ENCODE peak calls at places on chromosomes 6 and 20, in four cellular contexts. V is activated T-helper 9 cell treated with anti-CD3 and anti-CD28 coated beads, Interleukin-2, amount 50 U/mL, for 16 hours; F is SK-N-DZ; X is HEK293T. R is an unnamed sample.

GRCh38 chr6:45727824-45728449 is 287.7 kb downstream of the CLIC5 start:
- DNase-seq in V (no peak), F (no peak), X (no peak), R (no peak)

GRCh38 chr20:37622728-37623127 is 71.1 kb upstream of the CTNNBL1 start:
- DNase-seq in V (no peak), F (peak; percentile 74), X (no peak), R (peak; percentile 46)

GRCh38 chr20:56400001-56400640 is 7.7 kb downstream of the CSTF1 start:
- DNase-seq in V (peak; percentile 37), F (peak; percentile 61), X (peak; percentile 53), R (peak; percentile 59)

GRCh38 chr6:17589402-17590116 is 10.5 kb upstream of the FAM8A1 start:
- DNase-seq in V (no peak), F (no peak), X (no peak), R (peak; percentile 76)

GRCh38 chr6:149948011-149948410 is 6.2 kb downstream of the ULBP2 start:
- DNase-seq in V (no peak), F (no peak), X (no peak), R (no peak)

GRCh38 chr6:139708342-139709199 is 334.1 kb upstream of the CITED2 start:
- DNase-seq in V (no peak), F (no peak), X (peak; percentile 52), R (peak; percentile 29)

GRCh38 chr6:7108196-7108963 is 619 bp downstream of the RREB1 start:
- DNase-seq in V (peak; percentile 27), F (no peak), X (peak; percentile 44), R (peak; percentile 75)

GRCh38 chr20:46129955-46130481 is 11.9 kb downstream of the CD40 start:
- DNase-seq in V (no peak), F (no peak), X (no peak), R (peak; percentile 34)

GRCh38 chr20:24773751-24774201 is 175.3 kb upstream of the CST7 start:
- DNase-seq in V (no peak), F (no peak), X (no peak), R (no peak)

GRCh38 chr6:110481081-110481480 is 4.7 kb upstream of the SLC22A16 start:
- DNase-seq in V (no peak), F (no peak), X (no peak), R (no peak)

GRCh38 chr6:25136879-25137278 is 142.3 kb upstream of the CARMIL1 start:
- DNase-seq in V (no peak), F (no peak), X (no peak), R (no peak)

GRCh38 chr20:3842332-3842930 is 4.2 kb upstream of the MAVS start:
- DNase-seq in V (no peak), F (no peak), X (no peak), R (peak; percentile 37)

GRCh38 chr20:10671850-10672578 is 1.8 kb downstream of the JAG1 start:
- DNase-seq in V (no peak), F (no peak), X (no peak), R (peak; percentile 52)

GRCh38 chr6:157744202-157744601 is 78.8 kb upstream of the SNX9 start:
- DNase-seq in V (no peak), F (no peak), X (no peak), R (no peak)

GRCh38 chr20:11379257-11380011 is 538.3 kb upstream of the BTBD3 start:
- DNase-seq in V (no peak), F (peak; percentile 64), X (peak; percentile 20), R (peak; percentile 95)

GRCh38 chr6:39309942-39310531 is 4.2 kb downstream of the KCNK17 start:
- DNase-seq in V (peak; percentile 13), F (peak; percentile 60), X (peak; percentile 85), R (peak; percentile 71)

GRCh38 chr6:44730771-44731391 is 343.4 kb downstream of the CDC5L start:
- DNase-seq in V (no peak), F (no peak), X (peak; percentile 63), R (peak; percentile 16)

GRCh38 chr6:18207949-18208348 is 52.7 kb downstream of the KDM1B start:
- DNase-seq in V (no peak), F (peak; percentile 36), X (no peak), R (no peak)

R was measured in mesendoderm.